ENCODE peak calls at places on chromosomes 3 and 15, in six cellular contexts. One of them, this sample, is unnamed.

GRCh38 chr3:55296035-55296434 is 191.1 kb downstream of the WNT5A start:
- DNase-seq in activated CD8-positive, alpha-beta memory T cell treated with anti-CD3 and anti-CD28 coated beads for 24 hours: no peak
- DNase-seq in HS-27A: no peak
- DNase-seq in NCI-H1930: no peak
- DNase-seq in kidney epithelial cell: no peak
- DNase-seq in H7: no peak
- DNase-seq in this sample: no peak

GRCh38 chr3:70049761-70050160 is 50.2 kb downstream of the SAMMSON start:
- DNase-seq in activated CD8-positive, alpha-beta memory T cell treated with anti-CD3 and anti-CD28 coated beads for 24 hours: no peak
- DNase-seq in HS-27A: no peak
- DNase-seq in NCI-H1930: no peak
- DNase-seq in kidney epithelial cell: peak
- DNase-seq in H7: no peak
- DNase-seq in this sample: no peak

GRCh38 chr15:49645937-49646336 is 25.1 kb downstream of the DTWD1 start:
- DNase-seq in activated CD8-positive, alpha-beta memory T cell treated with anti-CD3 and anti-CD28 coated beads for 24 hours: no peak
- DNase-seq in HS-27A: peak
- DNase-seq in NCI-H1930: no peak
- DNase-seq in kidney epithelial cell: peak
- DNase-seq in H7: no peak
- DNase-seq in this sample: no peak

GRCh38 chr15:67043939-67044771 is 21.2 kb upstream of the SMAD3 start:
- DNase-seq in activated CD8-positive, alpha-beta memory T cell treated with anti-CD3 and anti-CD28 coated beads for 24 hours: no peak
- DNase-seq in HS-27A: peak
- DNase-seq in NCI-H1930: no peak
- DNase-seq in kidney epithelial cell: no peak
- DNase-seq in H7: peak
- DNase-seq in this sample: peak

GRCh38 chr3:192212979-192213378 is 514.4 kb downstream of the FGF12 start:
- DNase-seq in activated CD8-positive, alpha-beta memory T cell treated with anti-CD3 and anti-CD28 coated beads for 24 hours: no peak
- DNase-seq in HS-27A: no peak
- DNase-seq in NCI-H1930: no peak
- DNase-seq in kidney epithelial cell: no peak
- DNase-seq in H7: no peak
- DNase-seq in this sample: no peak

GRCh38 chr3:171320721-171321120 is 139.5 kb downstream of the TNIK start:
- DNase-seq in activated CD8-positive, alpha-beta memory T cell treated with anti-CD3 and anti-CD28 coated beads for 24 hours: no peak
- DNase-seq in HS-27A: no peak
- DNase-seq in NCI-H1930: no peak
- DNase-seq in kidney epithelial cell: no peak
- DNase-seq in H7: no peak
- DNase-seq in this sample: no peak

GRCh38 chr3:120526011-120526870 is 69.9 kb upstream of the NDUFB4 start:
- DNase-seq in activated CD8-positive, alpha-beta memory T cell treated with anti-CD3 and anti-CD28 coated beads for 24 hours: no peak
- DNase-seq in HS-27A: no peak
- DNase-seq in NCI-H1930: no peak
- DNase-seq in kidney epithelial cell: no peak
- DNase-seq in H7: no peak
- DNase-seq in this sample: no peak

GRCh38 chr3:178457506-178457905 is 78.7 kb upstream of the KCNMB2 start:
- DNase-seq in activated CD8-positive, alpha-beta memory T cell treated with anti-CD3 and anti-CD28 coated beads for 24 hours: no peak
- DNase-seq in HS-27A: no peak
- DNase-seq in NCI-H1930: no peak
- DNase-seq in kidney epithelial cell: no peak
- DNase-seq in H7: no peak
- DNase-seq in this sample: no peak

GRCh38 chr3:74862501-74862900 is 248.0 kb upstream of the CNTN3 start:
- DNase-seq in activated CD8-positive, alpha-beta memory T cell treated with anti-CD3 and anti-CD28 coated beads for 24 hours: no peak
- DNase-seq in HS-27A: no peak
- DNase-seq in NCI-H1930: no peak
- DNase-seq in kidney epithelial cell: no peak
- DNase-seq in H7: no peak
- DNase-seq in this sample: no peak

GRCh38 chr3:179513867-179514266 is 48.9 kb upstream of the ACTL6A start:
- DNase-seq in activated CD8-positive, alpha-beta memory T cell treated with anti-CD3 and anti-CD28 coated beads for 24 hours: no peak
- DNase-seq in HS-27A: no peak
- DNase-seq in NCI-H1930: no peak
- DNase-seq in kidney epithelial cell: no peak
- DNase-seq in H7: no peak
- DNase-seq in this sample: no peak

GRCh38 chr3:18018491-18019177 is 276.2 kb upstream of the TBC1D5 start:
- DNase-seq in activated CD8-positive, alpha-beta memory T cell treated with anti-CD3 and anti-CD28 coated beads for 24 hours: no peak
- DNase-seq in HS-27A: no peak
- DNase-seq in NCI-H1930: no peak
- DNase-seq in kidney epithelial cell: no peak
- DNase-seq in H7: no peak
- DNase-seq in this sample: no peak

GRCh38 chr15:64443016-64443415 is 17.4 kb upstream of the ZNF609 start:
- DNase-seq in activated CD8-positive, alpha-beta memory T cell treated with anti-CD3 and anti-CD28 coated beads for 24 hours: no peak
- DNase-seq in HS-27A: no peak
- DNase-seq in NCI-H1930: no peak
- DNase-seq in kidney epithelial cell: no peak
- DNase-seq in H7: no peak
- DNase-seq in this sample: no peak

GRCh38 chr15:67855842-67856241 is 16.0 kb upstream of the RNU6-1 start:
- DNase-seq in activated CD8-positive, alpha-beta memory T cell treated with anti-CD3 and anti-CD28 coated beads for 24 hours: peak
- DNase-seq in HS-27A: no peak
- DNase-seq in NCI-H1930: no peak
- DNase-seq in kidney epithelial cell: no peak
- DNase-seq in H7: no peak
- DNase-seq in this sample: no peak

GRCh38 chr3:50583897-50584296 is 14.6 kb downstream of the HEMK1 start:
- DNase-seq in activated CD8-positive, alpha-beta memory T cell treated with anti-CD3 and anti-CD28 coated beads for 24 hours: no peak
- DNase-seq in HS-27A: no peak
- DNase-seq in NCI-H1930: no peak
- DNase-seq in kidney epithelial cell: no peak
- DNase-seq in H7: no peak
- DNase-seq in this sample: no peak

GRCh38 chr3:8972614-8973013 is 9.3 kb upstream of the RAD18 start:
- DNase-seq in activated CD8-positive, alpha-beta memory T cell treated with anti-CD3 and anti-CD28 coated beads for 24 hours: no peak
- DNase-seq in HS-27A: peak
- DNase-seq in NCI-H1930: no peak
- DNase-seq in kidney epithelial cell: no peak
- DNase-seq in H7: no peak
- DNase-seq in this sample: no peak

GRCh38 chr3:46709147-46709654 is 8.0 kb downstream of the TMIE start:
- DNase-seq in activated CD8-positive, alpha-beta memory T cell treated with anti-CD3 and anti-CD28 coated beads for 24 hours: peak
- DNase-seq in HS-27A: no peak
- DNase-seq in NCI-H1930: no peak
- DNase-seq in kidney epithelial cell: no peak
- DNase-seq in H7: no peak
- DNase-seq in this sample: no peak

GRCh38 chr15:70863450-70864218 is 9.7 kb upstream of the LARP6 start:
- DNase-seq in activated CD8-positive, alpha-beta memory T cell treated with anti-CD3 and anti-CD28 coated beads for 24 hours: no peak
- DNase-seq in HS-27A: peak
- DNase-seq in NCI-H1930: no peak
- DNase-seq in kidney epithelial cell: peak
- DNase-seq in H7: no peak
- DNase-seq in this sample: no peak

GRCh38 chr15:28178290-28178689 is 79.2 kb upstream of the OCA2 start:
- DNase-seq in activated CD8-positive, alpha-beta memory T cell treated with anti-CD3 and anti-CD28 coated beads for 24 hours: no peak
- DNase-seq in HS-27A: no peak
- DNase-seq in NCI-H1930: no peak
- DNase-seq in kidney epithelial cell: no peak
- DNase-seq in H7: no peak
- DNase-seq in this sample: no peak

GRCh38 chr3:120203016-120203415 is 82.0 kb downstream of the GPR156 start:
- DNase-seq in activated CD8-positive, alpha-beta memory T cell treated with anti-CD3 and anti-CD28 coated beads for 24 hours: no peak
- DNase-seq in HS-27A: no peak
- DNase-seq in NCI-H1930: no peak
- DNase-seq in kidney epithelial cell: peak
- DNase-seq in H7: no peak
- DNase-seq in this sample: no peak

GRCh38 chr3:20857636-20858035 is 671.6 kb upstream of the SGO1 start:
- DNase-seq in activated CD8-positive, alpha-beta memory T cell treated with anti-CD3 and anti-CD28 coated beads for 24 hours: no peak
- DNase-seq in HS-27A: peak
- DNase-seq in NCI-H1930: no peak
- DNase-seq in kidney epithelial cell: no peak
- DNase-seq in H7: no peak
- DNase-seq in this sample: no peak

GRCh38 chr15:34799825-34800168 is 4.4 kb upstream of the ACTC1 start:
- DNase-seq in activated CD8-positive, alpha-beta memory T cell treated with anti-CD3 and anti-CD28 coated beads for 24 hours: no peak
- DNase-seq in HS-27A: no peak
- DNase-seq in NCI-H1930: no peak
- DNase-seq in kidney epithelial cell: no peak
- DNase-seq in H7: no peak
- DNase-seq in this sample: no peak

GRCh38 chr3:106533097-106533496 is 664.3 kb upstream of the CBLB start:
- DNase-seq in activated CD8-positive, alpha-beta memory T cell treated with anti-CD3 and anti-CD28 coated beads for 24 hours: no peak
- DNase-seq in HS-27A: no peak
- DNase-seq in NCI-H1930: no peak
- DNase-seq in kidney epithelial cell: no peak
- DNase-seq in H7: no peak
- DNase-seq in this sample: no peak

GRCh38 chr15:47688573-47689086 is 28.7 kb upstream of the SEMA6D start:
- DNase-seq in activated CD8-positive, alpha-beta memory T cell treated with anti-CD3 and anti-CD28 coated beads for 24 hours: no peak
- DNase-seq in HS-27A: peak
- DNase-seq in NCI-H1930: no peak
- DNase-seq in kidney epithelial cell: no peak
- DNase-seq in H7: no peak
- DNase-seq in this sample: no peak

GRCh38 chr3:125647318-125648014 is 52.2 kb upstream of the OSBPL11 start:
- DNase-seq in activated CD8-positive, alpha-beta memory T cell treated with anti-CD3 and anti-CD28 coated beads for 24 hours: no peak
- DNase-seq in HS-27A: no peak
- DNase-seq in NCI-H1930: no peak
- DNase-seq in kidney epithelial cell: no peak
- DNase-seq in H7: peak
- DNase-seq in this sample: no peak

GRCh38 chr3:173618703-173619102 is 221.2 kb downstream of the NLGN1 start:
- DNase-seq in activated CD8-positive, alpha-beta memory T cell treated with anti-CD3 and anti-CD28 coated beads for 24 hours: no peak
- DNase-seq in HS-27A: no peak
- DNase-seq in NCI-H1930: no peak
- DNase-seq in kidney epithelial cell: no peak
- DNase-seq in H7: no peak
- DNase-seq in this sample: no peak

GRCh38 chr3:120425877-120426276 is 24.9 kb downstream of the FSTL1 start:
- DNase-seq in activated CD8-positive, alpha-beta memory T cell treated with anti-CD3 and anti-CD28 coated beads for 24 hours: no peak
- DNase-seq in HS-27A: no peak
- DNase-seq in NCI-H1930: no peak
- DNase-seq in kidney epithelial cell: no peak
- DNase-seq in H7: no peak
- DNase-seq in this sample: no peak

GRCh38 chr3:25453521-25454410 is 25.7 kb downstream of the RARB start:
- DNase-seq in activated CD8-positive, alpha-beta memory T cell treated with anti-CD3 and anti-CD28 coated beads for 24 hours: no peak
- DNase-seq in HS-27A: no peak
- DNase-seq in NCI-H1930: no peak
- DNase-seq in kidney epithelial cell: no peak
- DNase-seq in H7: no peak
- DNase-seq in this sample: no peak

GRCh38 chr3:47370887-47371697 is 9.7 kb upstream of the PTPN23 start:
- DNase-seq in activated CD8-positive, alpha-beta memory T cell treated with anti-CD3 and anti-CD28 coated beads for 24 hours: peak
- DNase-seq in HS-27A: no peak
- DNase-seq in NCI-H1930: no peak
- DNase-seq in kidney epithelial cell: no peak
- DNase-seq in H7: peak
- DNase-seq in this sample: peak

GRCh38 chr3:61239871-61240270 is 11.4 kb downstream of the FHIT start:
- DNase-seq in activated CD8-positive, alpha-beta memory T cell treated with anti-CD3 and anti-CD28 coated beads for 24 hours: no peak
- DNase-seq in HS-27A: no peak
- DNase-seq in NCI-H1930: no peak
- DNase-seq in kidney epithelial cell: no peak
- DNase-seq in H7: no peak
- DNase-seq in this sample: no peak

GRCh38 chr3:139117136-139117675 is 72.5 kb upstream of the PRR23C start:
- DNase-seq in activated CD8-positive, alpha-beta memory T cell treated with anti-CD3 and anti-CD28 coated beads for 24 hours: no peak
- DNase-seq in HS-27A: no peak
- DNase-seq in NCI-H1930: no peak
- DNase-seq in kidney epithelial cell: no peak
- DNase-seq in H7: no peak
- DNase-seq in this sample: no peak

GRCh38 chr3:160870327-160870726 is 114.3 kb downstream of the PPM1L start:
- DNase-seq in activated CD8-positive, alpha-beta memory T cell treated with anti-CD3 and anti-CD28 coated beads for 24 hours: no peak
- DNase-seq in HS-27A: no peak
- DNase-seq in NCI-H1930: no peak
- DNase-seq in kidney epithelial cell: no peak
- DNase-seq in H7: peak
- DNase-seq in this sample: no peak

GRCh38 chr3:133490468-133491351 is 82.8 kb upstream of the CDV3 start:
- DNase-seq in activated CD8-positive, alpha-beta memory T cell treated with anti-CD3 and anti-CD28 coated beads for 24 hours: peak
- DNase-seq in HS-27A: no peak
- DNase-seq in NCI-H1930: no peak
- DNase-seq in kidney epithelial cell: no peak
- DNase-seq in H7: no peak
- DNase-seq in this sample: no peak

GRCh38 chr3:18411541-18411940 is 13.6 kb downstream of the SATB1 start:
- DNase-seq in activated CD8-positive, alpha-beta memory T cell treated with anti-CD3 and anti-CD28 coated beads for 24 hours: no peak
- DNase-seq in HS-27A: no peak
- DNase-seq in NCI-H1930: no peak
- DNase-seq in kidney epithelial cell: no peak
- DNase-seq in H7: no peak
- DNase-seq in this sample: no peak

GRCh38 chr15:60576515-60576914 is 97.6 kb upstream of the ICE2 start:
- DNase-seq in activated CD8-positive, alpha-beta memory T cell treated with anti-CD3 and anti-CD28 coated beads for 24 hours: no peak
- DNase-seq in HS-27A: no peak
- DNase-seq in NCI-H1930: no peak
- DNase-seq in kidney epithelial cell: no peak
- DNase-seq in H7: no peak
- DNase-seq in this sample: no peak

GRCh38 chr15:25611603-25612002 is 172.8 kb upstream of the UBE3A start:
- DNase-seq in activated CD8-positive, alpha-beta memory T cell treated with anti-CD3 and anti-CD28 coated beads for 24 hours: no peak
- DNase-seq in HS-27A: no peak
- DNase-seq in NCI-H1930: no peak
- DNase-seq in kidney epithelial cell: no peak
- DNase-seq in H7: no peak
- DNase-seq in this sample: no peak

This sample was measured in ecto neural progenitor cell.